ENCODE peak calls at places on chromosomes 12 and 14, in six cellular contexts. F is adipocyte, D is NCI-H2081, V is HFFc6, P is BJ, E is tibial artery. J is an unnamed sample.

GRCh38 chr14:36430662-36431084 is 89.4 kb downstream of the NKX2-1 start:
- DNase-seq in V (no peak), E (no peak), D (no peak), P (no peak), F (no peak), J (no peak)

GRCh38 chr12:84814664-84815245 is 97.8 kb downstream of the SLC6A15 start:
- DNase-seq in P (peak), V (peak), F (peak), D (no peak), E (no peak), J (no peak)

GRCh38 chr14:95255487-95255886 is 64.2 kb downstream of the CLMN start:
- DNase-seq in V (no peak), D (peak), P (no peak), F (peak), E (no peak), J (no peak)

GRCh38 chr12:130958557-130959140 is 4.9 kb downstream of the ADGRD1 start:
- DNase-seq in E (no peak), F (no peak), P (no peak), V (no peak), D (no peak), J (no peak)

GRCh38 chr14:65255583-65256443 is 153.5 kb upstream of the MAX start:
- DNase-seq in E (no peak), V (no peak), D (no peak), F (no peak), P (no peak), J (peak)

GRCh38 chr14:90611936-90612335 is 204.3 kb downstream of the TTC7B start:
- DNase-seq in V (no peak), D (no peak), F (peak), P (no peak), E (no peak), J (no peak)

GRCh38 chr14:26444745-26445144 is 153.1 kb downstream of the NOVA1 start:
- DNase-seq in D (no peak), P (no peak), F (peak), E (no peak), V (no peak), J (peak)

GRCh38 chr14:36556811-36557433 is 25.5 kb downstream of the NKX2-8 start:
- DNase-seq in F (peak), E (no peak), D (peak), P (no peak), V (no peak), J (no peak)

GRCh38 chr12:92065018-92065499 is 80.6 kb downstream of the BTG1 start:
- DNase-seq in P (no peak), E (no peak), D (peak), V (no peak), F (peak), J (no peak)

GRCh38 chr14:105466491-105467248 is 8.0 kb upstream of the CRIP2 start:
- DNase-seq in V (no peak), D (no peak), P (no peak), E (no peak), F (no peak), J (no peak)

GRCh38 chr12:21561158-21561557 is 35.1 kb downstream of the SPX start:
- DNase-seq in V (no peak), D (no peak), E (no peak), F (no peak), P (no peak), J (no peak)

GRCh38 chr12:109761631-109761950 is 48.0 kb downstream of the FAM222A start:
- DNase-seq in P (no peak), D (no peak), F (no peak), V (no peak), E (peak), J (peak)

GRCh38 chr12:49297695-49298060 is 2.7 kb downstream of the PRPH start:
- DNase-seq in F (no peak), V (no peak), P (no peak), E (peak), D (no peak), J (no peak)

GRCh38 chr12:4763549-4763948 is 43.3 kb downstream of the GALNT8 start:
- DNase-seq in E (no peak), F (no peak), D (peak), P (no peak), V (no peak), J (no peak)

GRCh38 chr14:55383541-55384140 is 28.0 kb downstream of the ATG14 start:
- DNase-seq in D (no peak), P (no peak), F (no peak), V (no peak), E (no peak), J (no peak)

GRCh38 chr12:53961025-53961761 is 6.5 kb downstream of the HOXC12 start:
- DNase-seq in E (peak), P (no peak), D (no peak), V (no peak), F (no peak), J (peak)

GRCh38 chr12:1131811-1132224 is 140.8 kb downstream of the ERC1 start:
- DNase-seq in E (no peak), V (no peak), F (no peak), P (no peak), D (no peak), J (no peak)

GRCh38 chr12:51351913-51352532 is 5.5 kb upstream of the CELA1 start:
- DNase-seq in D (peak), F (peak), E (no peak), V (peak), P (no peak), J (peak)

GRCh38 chr12:67854351-67854750 is 134.9 kb upstream of the IFNG-AS1 start:
- DNase-seq in P (no peak), V (no peak), F (no peak), D (no peak), E (no peak), J (no peak)

GRCh38 chr14:57390806-57391562 is 598 bp downstream of the NAA30 start:
- DNase-seq in F (peak), E (peak), P (no peak), D (peak), V (no peak), J (peak)

GRCh38 chr12:48978291-48978740 is at the start of gene WNT1:
- DNase-seq in V (no peak), P (no peak), F (peak), D (no peak), E (no peak), J (no peak)

GRCh38 chr12:19120795-19121194 is 8.7 kb upstream of the PLEKHA5 start:
- DNase-seq in E (no peak), P (no peak), V (peak), F (peak), D (no peak), J (no peak)

GRCh38 chr12:97275261-97276197 is 187.1 kb upstream of the RMST start:
- DNase-seq in V (no peak), F (no peak), P (no peak), E (peak), D (no peak), J (no peak)

GRCh38 chr14:98028156-98028555 is 1231.0 kb downstream of the VRK1 start:
- DNase-seq in V (no peak), P (no peak), E (no peak), D (no peak), F (no peak), J (no peak)

GRCh38 chr12:116346751-116347150 is 69.3 kb upstream of the MED13L start:
- DNase-seq in V (peak), P (peak), E (no peak), D (no peak), F (peak), J (no peak)

GRCh38 chr12:102816816-102817434 is 100.1 kb downstream of the PAH start:
- DNase-seq in P (no peak), F (peak), V (peak), D (peak), E (no peak), J (no peak)

GRCh38 chr12:25775968-25776367 is 182.5 kb upstream of the RASSF8 start:
- DNase-seq in P (peak), E (no peak), F (peak), V (peak), D (no peak), J (no peak)

GRCh38 chr12:124916370-124917134 is 2.1 kb upstream of the UBC start:
- DNase-seq in F (peak), E (peak), P (peak), D (no peak), V (peak), J (no peak)